ENCODE peak calls at places on chromosomes 12 and 14, in six cellular contexts. One of them, this sample, is unnamed.

GRCh38 chr12:109264095-109264942 is 44.8 kb downstream of the FOXN4 start:
- DNase-seq in fibroblast of pulmonary artery: peak; percentile 63
- DNase-seq in right atrium auricular region: peak; percentile 77
- DNase-seq in IMR-90: peak; percentile 41
- DNase-seq in tibial artery: peak; percentile 61
- DNase-seq in AG04449: no peak
- DNase-seq in this sample: peak; percentile 89

GRCh38 chr12:69884386-69884785 is 59.4 kb downstream of the MYRFL start:
- DNase-seq in fibroblast of pulmonary artery: no peak
- DNase-seq in right atrium auricular region: no peak
- DNase-seq in IMR-90: no peak
- DNase-seq in tibial artery: no peak
- DNase-seq in AG04449: no peak
- DNase-seq in this sample: no peak

GRCh38 chr14:51327376-51327775 is 87.3 kb downstream of the TMX1 start:
- DNase-seq in fibroblast of pulmonary artery: peak; percentile 51
- DNase-seq in right atrium auricular region: no peak
- DNase-seq in IMR-90: peak; percentile 52
- DNase-seq in tibial artery: no peak
- DNase-seq in AG04449: no peak
- DNase-seq in this sample: peak; percentile 53

GRCh38 chr12:52230364-52231281 is 2.4 kb upstream of the KRT7 start:
- DNase-seq in fibroblast of pulmonary artery: peak; percentile 85
- DNase-seq in right atrium auricular region: no peak
- DNase-seq in IMR-90: peak; percentile 68
- DNase-seq in tibial artery: no peak
- DNase-seq in AG04449: peak; percentile 50
- DNase-seq in this sample: peak; percentile 84

GRCh38 chr14:63174760-63175191 is 29.5 kb upstream of the RHOJ start:
- DNase-seq in fibroblast of pulmonary artery: peak; percentile 89
- DNase-seq in right atrium auricular region: no peak
- DNase-seq in IMR-90: peak; percentile 76
- DNase-seq in tibial artery: no peak
- DNase-seq in AG04449: no peak
- DNase-seq in this sample: peak; percentile 58

GRCh38 chr12:28331130-28331529 is 140.9 kb downstream of the CCDC91 start:
- DNase-seq in fibroblast of pulmonary artery: no peak
- DNase-seq in right atrium auricular region: no peak
- DNase-seq in IMR-90: no peak
- DNase-seq in tibial artery: no peak
- DNase-seq in AG04449: no peak
- DNase-seq in this sample: no peak

GRCh38 chr12:65106948-65107347 is 14.2 kb downstream of the WIF1 start:
- DNase-seq in fibroblast of pulmonary artery: peak; percentile 17
- DNase-seq in right atrium auricular region: no peak
- DNase-seq in IMR-90: peak; percentile 3
- DNase-seq in tibial artery: no peak
- DNase-seq in AG04449: no peak
- DNase-seq in this sample: peak; percentile 16

GRCh38 chr14:94598816-94599655 is 13.2 kb upstream of the SERPINA3 start:
- DNase-seq in fibroblast of pulmonary artery: peak; percentile 99
- DNase-seq in right atrium auricular region: peak; percentile 86
- DNase-seq in IMR-90: peak; percentile 97
- DNase-seq in tibial artery: peak; percentile 79
- DNase-seq in AG04449: peak; percentile 92
- DNase-seq in this sample: peak; percentile 98

GRCh38 chr14:67428501-67429031 is 16.6 kb upstream of the PLEK2 start:
- DNase-seq in fibroblast of pulmonary artery: peak; percentile 67
- DNase-seq in right atrium auricular region: no peak
- DNase-seq in IMR-90: peak; percentile 75
- DNase-seq in tibial artery: no peak
- DNase-seq in AG04449: no peak
- DNase-seq in this sample: peak; percentile 70

GRCh38 chr12:79174656-79175055 is 310.1 kb downstream of the SYT1 start:
- DNase-seq in fibroblast of pulmonary artery: peak; percentile 87
- DNase-seq in right atrium auricular region: no peak
- DNase-seq in IMR-90: peak; percentile 77
- DNase-seq in tibial artery: no peak
- DNase-seq in AG04449: no peak
- DNase-seq in this sample: peak; percentile 33

GRCh38 chr14:75335588-75335987 is 57.0 kb downstream of the FOS start:
- DNase-seq in fibroblast of pulmonary artery: no peak
- DNase-seq in right atrium auricular region: no peak
- DNase-seq in IMR-90: no peak
- DNase-seq in tibial artery: no peak
- DNase-seq in AG04449: no peak
- DNase-seq in this sample: no peak

GRCh38 chr12:54028324-54029201 is at the start of gene HOXC6:
- DNase-seq in fibroblast of pulmonary artery: no peak
- DNase-seq in right atrium auricular region: no peak
- DNase-seq in IMR-90: no peak
- DNase-seq in tibial artery: no peak
- DNase-seq in AG04449: no peak
- DNase-seq in this sample: no peak
- H3K4me3 ChIP-seq in fibroblast of pulmonary artery: peak within 1 kb of the TSS; percentile 21
- H3K4me3 ChIP-seq in right atrium auricular region: peak within 1 kb of the TSS; percentile 24
- H3K4me3 ChIP-seq in IMR-90: peak within 1 kb of the TSS; percentile 10
- H3K4me3 ChIP-seq in tibial artery: peak within 1 kb of the TSS; percentile 37
- H3K4me3 ChIP-seq in AG04449: peak within 1 kb of the TSS; percentile 60
- H3K4me3 ChIP-seq in this sample: no peak within 1 kb of the TSS

GRCh38 chr12:92030618-92031017 is 115.0 kb downstream of the BTG1 start:
- DNase-seq in fibroblast of pulmonary artery: peak; percentile 78
- DNase-seq in right atrium auricular region: no peak
- DNase-seq in IMR-90: peak; percentile 24
- DNase-seq in tibial artery: peak; percentile 48
- DNase-seq in AG04449: no peak
- DNase-seq in this sample: no peak
- TF ChIP-seq CTCF in fibroblast of pulmonary artery: no peak
- TF ChIP-seq CTCF in right atrium auricular region: no peak
- TF ChIP-seq CTCF in IMR-90: no peak
- TF ChIP-seq CTCF in tibial artery: no peak
- TF ChIP-seq CTCF in AG04449: no peak
- TF ChIP-seq CTCF in this sample: no peak

GRCh38 chr12:91180577-91180976 is 2.0 kb downstream of the DCN start:
- DNase-seq in fibroblast of pulmonary artery: peak; percentile 82
- DNase-seq in right atrium auricular region: no peak
- DNase-seq in IMR-90: peak; percentile 78
- DNase-seq in tibial artery: no peak
- DNase-seq in AG04449: peak; percentile 66
- DNase-seq in this sample: peak; percentile 85
- H3K4me3 ChIP-seq in fibroblast of pulmonary artery: peak overlapping the region; percentile 72
- H3K4me3 ChIP-seq in right atrium auricular region: peak overlapping the region; percentile 42
- H3K4me3 ChIP-seq in IMR-90: peak overlapping the region; percentile 94
- H3K4me3 ChIP-seq in tibial artery: peak overlapping the region; percentile 37
- H3K4me3 ChIP-seq in AG04449: peak overlapping the region; percentile 62
- H3K4me3 ChIP-seq in this sample: no peak overlapping the region

GRCh38 chr12:20194171-20194570 is 174.2 kb upstream of the PDE3A start:
- DNase-seq in fibroblast of pulmonary artery: peak; percentile 54
- DNase-seq in right atrium auricular region: no peak
- DNase-seq in IMR-90: peak; percentile 17
- DNase-seq in tibial artery: no peak
- DNase-seq in AG04449: no peak
- DNase-seq in this sample: peak; percentile 51
- TF ChIP-seq CTCF in fibroblast of pulmonary artery: peak; percentile 51
- TF ChIP-seq CTCF in right atrium auricular region: peak; percentile 41
- TF ChIP-seq CTCF in IMR-90: no peak
- TF ChIP-seq CTCF in tibial artery: no peak
- TF ChIP-seq CTCF in AG04449: peak; percentile 80
- TF ChIP-seq CTCF in this sample: peak; percentile 58

GRCh38 chr14:76919431-76919810 is 93.2 kb downstream of the LRRC74A start:
- DNase-seq in fibroblast of pulmonary artery: no peak
- DNase-seq in right atrium auricular region: no peak
- DNase-seq in IMR-90: no peak
- DNase-seq in tibial artery: no peak
- DNase-seq in AG04449: no peak
- DNase-seq in this sample: no peak

GRCh38 chr14:76918176-76918750 is 92.1 kb downstream of the LRRC74A start:
- DNase-seq in fibroblast of pulmonary artery: peak; percentile 92
- DNase-seq in right atrium auricular region: peak; percentile 87
- DNase-seq in IMR-90: peak; percentile 90
- DNase-seq in tibial artery: peak; percentile 87
- DNase-seq in AG04449: peak; percentile 79
- DNase-seq in this sample: no peak

GRCh38 chr14:76918751-76919421 is 92.7 kb downstream of the LRRC74A start:
- DNase-seq in fibroblast of pulmonary artery: peak; percentile 99
- DNase-seq in right atrium auricular region: peak; percentile 97
- DNase-seq in IMR-90: peak; percentile 99
- DNase-seq in tibial artery: peak; percentile 96
- DNase-seq in AG04449: peak; percentile 92
- DNase-seq in this sample: peak; percentile 58

GRCh38 chr14:76920572-76921175 is 94.5 kb downstream of the LRRC74A start:
- DNase-seq in fibroblast of pulmonary artery: peak; percentile 49
- DNase-seq in right atrium auricular region: no peak
- DNase-seq in IMR-90: no peak
- DNase-seq in tibial artery: no peak
- DNase-seq in AG04449: no peak
- DNase-seq in this sample: no peak

DNA sequence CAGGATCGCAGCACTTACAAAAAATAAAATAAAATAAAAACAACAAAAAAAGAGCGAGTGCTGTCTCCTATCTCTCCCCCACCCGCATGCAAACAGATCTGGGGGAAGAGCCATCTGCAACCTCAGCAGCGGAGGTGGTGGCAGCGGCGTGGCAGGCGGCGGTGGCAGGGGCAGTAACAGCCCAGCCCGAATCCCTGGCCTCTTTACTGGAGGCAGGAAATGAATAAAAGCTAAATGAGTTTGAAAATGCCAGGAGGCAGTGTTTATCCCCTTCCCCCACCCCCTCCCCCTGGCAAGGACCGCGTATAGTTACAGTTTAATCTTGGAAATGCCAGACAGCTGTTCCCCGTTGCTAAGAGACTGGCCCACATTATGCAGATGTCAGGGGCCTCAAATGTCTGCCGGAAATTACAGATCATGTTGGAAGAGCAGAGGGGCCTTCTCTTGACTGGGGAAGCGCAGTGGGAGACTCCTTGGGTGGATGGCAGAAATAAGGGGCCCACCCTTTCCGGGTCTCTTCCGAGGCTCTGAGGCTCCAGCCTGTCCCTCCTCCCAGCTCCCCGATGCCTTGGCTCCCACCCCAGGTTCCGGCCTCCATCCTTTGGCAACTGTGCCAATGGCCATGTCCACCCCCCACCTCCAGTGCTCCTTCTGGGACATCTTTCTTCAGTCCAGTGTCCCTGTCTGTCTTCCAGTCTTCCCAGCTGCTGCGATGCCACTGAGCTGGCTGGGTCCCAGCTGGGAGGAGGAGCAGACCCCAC is 93.8 kb downstream of the LRRC74A start:
- DNase-seq in fibroblast of pulmonary artery: peak; percentile 96
- DNase-seq in right atrium auricular region: no peak
- DNase-seq in IMR-90: peak; percentile 88
- DNase-seq in tibial artery: peak; percentile 44
- DNase-seq in AG04449: no peak
- DNase-seq in this sample: no peak
- H3K4me3 ChIP-seq in fibroblast of pulmonary artery: peak overlapping the region; percentile 25
- H3K4me3 ChIP-seq in right atrium auricular region: no peak overlapping the region
- H3K4me3 ChIP-seq in IMR-90: no peak overlapping the region
- H3K4me3 ChIP-seq in tibial artery: peak overlapping the region; percentile 3
- H3K4me3 ChIP-seq in AG04449: peak overlapping the region; percentile 18
- H3K4me3 ChIP-seq in this sample: no peak overlapping the region